ENCODE peak calls at places on chromosomes 12 and 14, in seven cellular contexts. P is GM12892, E is H1, L is SK-N-SH, D is GM12891, O is HepG2, X is K562. G is an unnamed sample.

GRCh38 chr12:131983026-131983425 is 33.3 kb downstream of the EP400 start:
- DNase-seq in P (no peak), E (no peak), L (no peak), D (no peak), O (no peak), X (no peak), G (no peak)

GRCh38 chr12:116376354-116377193 is 99.1 kb upstream of the MED13L start:
- DNase-seq in P (no peak), E (no peak), L (peak), D (no peak), O (no peak), X (no peak), G (no peak)

GRCh38 chr14:53458368-53458814 is 305.3 kb upstream of the DDHD1 start:
- DNase-seq in P (no peak), E (no peak), L (no peak), D (no peak), O (peak), X (no peak), G (no peak)

GRCh38 chr14:83867871-83868270 is 1662.1 kb upstream of the FLRT2 start:
- DNase-seq in P (no peak), E (no peak), L (no peak), D (no peak), O (no peak), X (no peak), G (no peak)

GRCh38 chr12:106170285-106170684 is 31.5 kb upstream of the NUAK1 start:
- DNase-seq in P (no peak), E (no peak), L (no peak), D (no peak), O (no peak), X (no peak), G (no peak)

GRCh38 chr12:117514016-117514415 is 152.6 kb upstream of the NOS1 start:
- DNase-seq in P (no peak), E (no peak), L (no peak), D (no peak), O (no peak), X (no peak), G (no peak)

GRCh38 chr12:43795716-43796282 is 10.3 kb downstream of the TWF1 start:
- DNase-seq in P (no peak), E (no peak), L (no peak), D (no peak), O (peak), X (no peak), G (no peak)

GRCh38 chr14:51657762-51658161 is 6.1 kb downstream of the FRMD6 start:
- DNase-seq in P (no peak), E (no peak), L (no peak), D (no peak), O (no peak), X (no peak), G (no peak)

GRCh38 chr12:52542785-52543318 is 10.1 kb downstream of the KRT71 start:
- DNase-seq in P (no peak), E (no peak), L (no peak), D (no peak), O (no peak), X (no peak), G (no peak)

GRCh38 chr12:47808049-47808448 is 11.7 kb downstream of the HDAC7 start:
- DNase-seq in P (peak), E (no peak), L (peak), D (no peak), O (no peak), X (peak), G (peak)

GRCh38 chr12:88393017-88393767 is 187.1 kb downstream of the KITLG start:
- DNase-seq in P (no peak), E (no peak), L (peak), D (no peak), O (peak), X (no peak), G (no peak)

GRCh38 chr14:103928011-103928890 is at the start of gene TDRD9:
- DNase-seq in P (no peak), E (no peak), L (no peak), D (no peak), O (no peak), X (no peak), G (no peak)

GRCh38 chr14:92751819-92752218 is 3.4 kb upstream of the LGMN start:
- DNase-seq in P (no peak), E (no peak), L (no peak), D (no peak), O (peak), X (no peak), G (no peak)

GRCh38 chr14:46490150-46490769 is 161.3 kb downstream of the RPL10L start:
- DNase-seq in P (no peak), E (no peak), L (no peak), D (peak), O (peak), X (no peak), G (peak)

GRCh38 chr12:106924458-106924857 is 31.2 kb upstream of the TMEM263 start:
- DNase-seq in P (no peak), E (no peak), L (no peak), D (no peak), O (no peak), X (no peak), G (no peak)

GRCh38 chr12:50082644-50083043 is 2.5 kb upstream of the SMARCD1 start:
- DNase-seq in P (no peak), E (no peak), L (no peak), D (no peak), O (peak), X (no peak), G (no peak)

GRCh38 chr14:39505812-39506211 is 73.6 kb upstream of the FBXO33 start:
- DNase-seq in P (no peak), E (no peak), L (no peak), D (no peak), O (no peak), X (no peak), G (no peak)

GRCh38 chr14:68397371-68397779 is 395.5 kb downstream of the ZFP36L1 start:
- DNase-seq in P (no peak), E (no peak), L (no peak), D (no peak), O (peak), X (no peak), G (no peak)

GRCh38 chr14:91255026-91255695 is 10.7 kb upstream of the GPR68 start:
- DNase-seq in P (no peak), E (no peak), L (no peak), D (no peak), O (no peak), X (no peak), G (no peak)

GRCh38 chr12:97276198-97276580 is 186.4 kb upstream of the RMST start:
- DNase-seq in P (no peak), E (peak), L (no peak), D (no peak), O (no peak), X (no peak), G (no peak)

GRCh38 chr14:65042731-65043372 is 56.2 kb downstream of the FNTB start:
- DNase-seq in P (peak), E (no peak), L (no peak), D (peak), O (no peak), X (peak), G (peak)

GRCh38 chr12:58894040-58894439 is 26.3 kb downstream of the LRIG3 start:
- DNase-seq in P (no peak), E (no peak), L (no peak), D (no peak), O (no peak), X (no peak), G (no peak)

GRCh38 chr12:122840580-122841513 is 5.6 kb downstream of the HIP1R start:
- DNase-seq in P (no peak), E (no peak), L (peak), D (no peak), O (no peak), X (no peak), G (no peak)

GRCh38 chr12:92488735-92489134 is 214.1 kb upstream of the PLEKHG7 start:
- DNase-seq in P (no peak), E (no peak), L (no peak), D (no peak), O (no peak), X (no peak), G (no peak)

GRCh38 chr12:92496790-92497189 is 206.0 kb upstream of the PLEKHG7 start:
- DNase-seq in P (no peak), E (no peak), L (no peak), D (no peak), O (no peak), X (no peak), G (peak)

GRCh38 chr12:92495108-92495507 is 207.7 kb upstream of the PLEKHG7 start:
- DNase-seq in P (no peak), E (no peak), L (no peak), D (no peak), O (no peak), X (no peak), G (no peak)

GRCh38 chr12:92492291-92492690 is 210.5 kb upstream of the PLEKHG7 start:
- DNase-seq in P (no peak), E (no peak), L (no peak), D (no peak), O (no peak), X (no peak), G (no peak)

GRCh38 chr12:92493816-92494215 is 209.0 kb upstream of the PLEKHG7 start:
- DNase-seq in P (no peak), E (no peak), L (no peak), D (no peak), O (no peak), X (no peak), G (no peak)
- TF ChIP-seq TAF1 in P (no peak), E (no peak), L (no peak), D (no peak), O (no peak), X (no peak), G (peak)

DNA sequence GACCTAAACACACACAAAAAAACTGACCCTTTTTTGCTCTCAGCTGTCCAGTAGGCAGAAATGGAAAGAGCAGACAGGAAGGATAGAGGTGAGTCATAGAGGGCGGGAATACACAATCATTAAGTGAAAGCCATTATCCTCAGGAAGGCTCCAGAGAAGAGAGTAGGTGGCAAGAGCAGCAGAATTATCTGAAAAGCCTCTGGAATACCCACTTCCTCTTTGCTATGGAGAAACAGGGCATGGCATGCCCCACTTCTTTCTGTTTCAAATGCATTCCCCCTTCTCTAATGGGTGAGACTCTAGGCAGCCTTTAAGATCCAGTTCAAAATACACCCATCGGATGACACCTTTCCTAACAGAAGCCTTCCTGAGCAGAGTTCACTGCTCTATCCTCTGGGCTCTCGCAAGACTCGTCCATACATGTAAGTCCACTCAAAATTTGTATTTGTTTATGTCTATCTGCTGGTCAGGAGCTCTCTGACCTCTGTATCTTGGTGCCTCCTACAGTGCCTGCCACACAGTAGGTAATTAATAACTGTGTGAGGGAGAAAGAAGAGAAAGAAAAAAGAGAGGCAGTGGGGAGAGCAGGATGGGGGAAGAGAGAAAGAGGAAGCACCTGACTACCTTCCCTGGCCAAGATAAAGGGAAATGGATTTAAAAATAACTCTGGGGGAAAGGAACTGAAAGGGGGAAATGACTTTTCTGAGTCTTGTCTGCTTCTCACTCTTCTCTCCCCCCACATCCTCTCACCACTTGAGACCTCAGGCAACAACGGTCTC is 8.5 kb downstream of the KLHL33 start:
- DNase-seq in P (peak), E (no peak), L (no peak), D (peak), O (peak), X (peak), G (peak)
- TF ChIP-seq TAF1 in P (no peak), E (no peak), L (no peak), D (no peak), O (no peak), X (peak), G (no peak)

GRCh38 chr12:31218203-31219025 is 107.5 kb downstream of the SINHCAF start:
- DNase-seq in P (no peak), E (no peak), L (no peak), D (no peak), O (no peak), X (no peak), G (no peak)
- TF ChIP-seq TAF1 in P (no peak), E (no peak), L (no peak), D (no peak), O (no peak), X (no peak), G (no peak)

GRCh38 chr14:55324812-55325211 is 53.6 kb downstream of the FBXO34 start:
- DNase-seq in P (no peak), E (no peak), L (no peak), D (no peak), O (no peak), X (no peak), G (no peak)
- TF ChIP-seq TAF1 in P (no peak), E (no peak), L (no peak), D (no peak), O (no peak), X (no peak), G (no peak)

GRCh38 chr12:66964629-66965028 is 285.8 kb upstream of the GRIP1 start:
- DNase-seq in P (no peak), E (no peak), L (no peak), D (no peak), O (no peak), X (no peak), G (no peak)
- TF ChIP-seq TAF1 in P (no peak), E (no peak), L (no peak), D (no peak), O (no peak), X (no peak), G (no peak)

G was measured in GM12878.